ENCODE peak calls at places on chromosomes 7 and 10, in ten cellular contexts. One of them, this sample, is unnamed.
A peak's percentile ranks its signal among the peaks of the same experiment; 100 is the strongest.

GRCh38 chr7:26688388-26688787 is 176.0 kb downstream of the SKAP2 start:
- DNase-seq in GM13976: no peak
- DNase-seq in neural crest cell: no peak
- DNase-seq in RWPE1: no peak
- DNase-seq in KBM-7: no peak
- DNase-seq in anterior cingulate cortex: no peak
- DNase-seq in dorsolateral prefrontal cortex: no peak
- DNase-seq in fibroblast of lung: no peak
- DNase-seq in A549: no peak
- DNase-seq in memory B cell: no peak
- DNase-seq in this sample: no peak

GRCh38 chr10:79146611-79147130 is 77.9 kb downstream of the ZMIZ1 start:
- DNase-seq in GM13976: no peak
- DNase-seq in neural crest cell: no peak
- DNase-seq in RWPE1: no peak
- DNase-seq in KBM-7: no peak
- DNase-seq in anterior cingulate cortex: peak; percentile 68
- DNase-seq in dorsolateral prefrontal cortex: peak; percentile 68
- DNase-seq in fibroblast of lung: no peak
- DNase-seq in A549: no peak
- DNase-seq in memory B cell: no peak
- DNase-seq in this sample: no peak

GRCh38 chr7:867406-868188 is 8.8 kb upstream of the GET4 start:
- DNase-seq in GM13976: no peak
- DNase-seq in neural crest cell: no peak
- DNase-seq in RWPE1: peak; percentile 89
- DNase-seq in KBM-7: no peak
- DNase-seq in anterior cingulate cortex: no peak
- DNase-seq in dorsolateral prefrontal cortex: no peak
- DNase-seq in fibroblast of lung: peak; percentile 53
- DNase-seq in A549: peak; percentile 21
- DNase-seq in memory B cell: no peak
- DNase-seq in this sample: no peak

GRCh38 chr10:77533887-77534278 is 103.7 kb downstream of the KCNMA1 start:
- DNase-seq in GM13976: no peak
- DNase-seq in neural crest cell: no peak
- DNase-seq in RWPE1: peak; percentile 68
- DNase-seq in KBM-7: no peak
- DNase-seq in anterior cingulate cortex: no peak
- DNase-seq in dorsolateral prefrontal cortex: no peak
- DNase-seq in fibroblast of lung: no peak
- DNase-seq in A549: peak; percentile 25
- DNase-seq in memory B cell: no peak
- DNase-seq in this sample: no peak

GRCh38 chr10:133012573-133013359 is 70.4 kb upstream of the CFAP46 start:
- DNase-seq in GM13976: no peak
- DNase-seq in neural crest cell: no peak
- DNase-seq in RWPE1: no peak
- DNase-seq in KBM-7: no peak
- DNase-seq in anterior cingulate cortex: no peak
- DNase-seq in dorsolateral prefrontal cortex: no peak
- DNase-seq in fibroblast of lung: no peak
- DNase-seq in A549: no peak
- DNase-seq in memory B cell: no peak
- DNase-seq in this sample: no peak

GRCh38 chr10:74293686-74294365 is 142.8 kb downstream of the ADK start:
- DNase-seq in GM13976: no peak
- DNase-seq in neural crest cell: no peak
- DNase-seq in RWPE1: peak; percentile 77
- DNase-seq in KBM-7: no peak
- DNase-seq in anterior cingulate cortex: no peak
- DNase-seq in dorsolateral prefrontal cortex: no peak
- DNase-seq in fibroblast of lung: peak; percentile 87
- DNase-seq in A549: no peak
- DNase-seq in memory B cell: no peak
- DNase-seq in this sample: no peak

GRCh38 chr10:133461027-133461426 is 7.3 kb downstream of the SCART1 start:
- DNase-seq in GM13976: no peak
- DNase-seq in neural crest cell: no peak
- DNase-seq in RWPE1: no peak
- DNase-seq in KBM-7: no peak
- DNase-seq in anterior cingulate cortex: no peak
- DNase-seq in dorsolateral prefrontal cortex: no peak
- DNase-seq in fibroblast of lung: no peak
- DNase-seq in A549: no peak
- DNase-seq in memory B cell: no peak
- DNase-seq in this sample: no peak

GRCh38 chr7:80014507-80014906 is 120.1 kb upstream of the GNAI1 start:
- DNase-seq in GM13976: no peak
- DNase-seq in neural crest cell: no peak
- DNase-seq in RWPE1: no peak
- DNase-seq in KBM-7: no peak
- DNase-seq in anterior cingulate cortex: no peak
- DNase-seq in dorsolateral prefrontal cortex: no peak
- DNase-seq in fibroblast of lung: peak; percentile 74
- DNase-seq in A549: no peak
- DNase-seq in memory B cell: no peak
- DNase-seq in this sample: no peak

GRCh38 chr7:47181609-47182264 is 400.2 kb downstream of the TNS3 start:
- DNase-seq in GM13976: no peak
- DNase-seq in neural crest cell: no peak
- DNase-seq in RWPE1: no peak
- DNase-seq in KBM-7: no peak
- DNase-seq in anterior cingulate cortex: peak; percentile 34
- DNase-seq in dorsolateral prefrontal cortex: no peak
- DNase-seq in fibroblast of lung: no peak
- DNase-seq in A549: no peak
- DNase-seq in memory B cell: no peak
- DNase-seq in this sample: no peak

GRCh38 chr7:50682079-50682478 is 100.6 kb downstream of the GRB10 start:
- DNase-seq in GM13976: no peak
- DNase-seq in neural crest cell: no peak
- DNase-seq in RWPE1: no peak
- DNase-seq in KBM-7: no peak
- DNase-seq in anterior cingulate cortex: no peak
- DNase-seq in dorsolateral prefrontal cortex: no peak
- DNase-seq in fibroblast of lung: no peak
- DNase-seq in A549: no peak
- DNase-seq in memory B cell: no peak
- DNase-seq in this sample: no peak

GRCh38 chr10:14671383-14671782 is 103.3 kb downstream of the FAM107B start:
- DNase-seq in GM13976: no peak
- DNase-seq in neural crest cell: no peak
- DNase-seq in RWPE1: no peak
- DNase-seq in KBM-7: no peak
- DNase-seq in anterior cingulate cortex: no peak
- DNase-seq in dorsolateral prefrontal cortex: no peak
- DNase-seq in fibroblast of lung: no peak
- DNase-seq in A549: peak; percentile 47
- DNase-seq in memory B cell: no peak
- DNase-seq in this sample: no peak

GRCh38 chr7:143405671-143406352 is 2.8 kb downstream of the EPHA1 start:
- DNase-seq in GM13976: no peak
- DNase-seq in neural crest cell: no peak
- DNase-seq in RWPE1: no peak
- DNase-seq in KBM-7: no peak
- DNase-seq in anterior cingulate cortex: no peak
- DNase-seq in dorsolateral prefrontal cortex: no peak
- DNase-seq in fibroblast of lung: no peak
- DNase-seq in A549: no peak
- DNase-seq in memory B cell: no peak
- DNase-seq in this sample: no peak

GRCh38 chr7:72781631-72782030 is 46.4 kb downstream of the TYW1B start:
- DNase-seq in GM13976: no peak
- DNase-seq in neural crest cell: no peak
- DNase-seq in RWPE1: no peak
- DNase-seq in KBM-7: no peak
- DNase-seq in anterior cingulate cortex: no peak
- DNase-seq in dorsolateral prefrontal cortex: no peak
- DNase-seq in fibroblast of lung: no peak
- DNase-seq in A549: no peak
- DNase-seq in memory B cell: no peak
- DNase-seq in this sample: no peak

GRCh38 chr10:130648807-130649206 is 512.6 kb downstream of the GLRX3 start:
- DNase-seq in GM13976: no peak
- DNase-seq in neural crest cell: no peak
- DNase-seq in RWPE1: no peak
- DNase-seq in KBM-7: no peak
- DNase-seq in anterior cingulate cortex: no peak
- DNase-seq in dorsolateral prefrontal cortex: no peak
- DNase-seq in fibroblast of lung: no peak
- DNase-seq in A549: no peak
- DNase-seq in memory B cell: no peak
- DNase-seq in this sample: no peak

GRCh38 chr10:13987472-13987871 is 343.3 kb downstream of the FRMD4A start:
- DNase-seq in GM13976: peak; percentile 41
- DNase-seq in neural crest cell: no peak
- DNase-seq in RWPE1: peak; percentile 23
- DNase-seq in KBM-7: no peak
- DNase-seq in anterior cingulate cortex: no peak
- DNase-seq in dorsolateral prefrontal cortex: no peak
- DNase-seq in fibroblast of lung: peak; percentile 88
- DNase-seq in A549: no peak
- DNase-seq in memory B cell: no peak
- DNase-seq in this sample: no peak

GRCh38 chr10:1411451-1411850 is 325.9 kb downstream of the ADARB2 start:
- DNase-seq in GM13976: no peak
- DNase-seq in neural crest cell: no peak
- DNase-seq in RWPE1: no peak
- DNase-seq in KBM-7: no peak
- DNase-seq in anterior cingulate cortex: no peak
- DNase-seq in dorsolateral prefrontal cortex: no peak
- DNase-seq in fibroblast of lung: no peak
- DNase-seq in A549: no peak
- DNase-seq in memory B cell: peak; percentile 6
- DNase-seq in this sample: no peak

GRCh38 chr10:541750-542371 is 147.6 kb downstream of the DIP2C start:
- DNase-seq in GM13976: peak; percentile 53
- DNase-seq in neural crest cell: no peak
- DNase-seq in RWPE1: no peak
- DNase-seq in KBM-7: no peak
- DNase-seq in anterior cingulate cortex: no peak
- DNase-seq in dorsolateral prefrontal cortex: no peak
- DNase-seq in fibroblast of lung: no peak
- DNase-seq in A549: no peak
- DNase-seq in memory B cell: peak; percentile 20
- DNase-seq in this sample: no peak

GRCh38 chr7:79461660-79462059 is 8.2 kb upstream of the MAGI2 start:
- DNase-seq in GM13976: no peak
- DNase-seq in neural crest cell: no peak
- DNase-seq in RWPE1: peak; percentile 63
- DNase-seq in KBM-7: no peak
- DNase-seq in anterior cingulate cortex: no peak
- DNase-seq in dorsolateral prefrontal cortex: no peak
- DNase-seq in fibroblast of lung: peak; percentile 78
- DNase-seq in A549: peak; percentile 45
- DNase-seq in memory B cell: no peak
- DNase-seq in this sample: no peak

GRCh38 chr10:69446650-69447151 is 4.6 kb upstream of the TSPAN15 start:
- DNase-seq in GM13976: no peak
- DNase-seq in neural crest cell: no peak
- DNase-seq in RWPE1: peak; percentile 86
- DNase-seq in KBM-7: no peak
- DNase-seq in anterior cingulate cortex: no peak
- DNase-seq in dorsolateral prefrontal cortex: no peak
- DNase-seq in fibroblast of lung: peak; percentile 88
- DNase-seq in A549: peak; percentile 72
- DNase-seq in memory B cell: no peak
- DNase-seq in this sample: no peak

GRCh38 chr7:141477866-141478265 is 73.3 kb upstream of the AGK start:
- DNase-seq in GM13976: no peak
- DNase-seq in neural crest cell: no peak
- DNase-seq in RWPE1: no peak
- DNase-seq in KBM-7: no peak
- DNase-seq in anterior cingulate cortex: no peak
- DNase-seq in dorsolateral prefrontal cortex: no peak
- DNase-seq in fibroblast of lung: peak; percentile 61
- DNase-seq in A549: no peak
- DNase-seq in memory B cell: no peak
- DNase-seq in this sample: no peak

GRCh38 chr10:50375051-50375452 is 123.7 kb upstream of the ASAH2 start:
- DNase-seq in GM13976: no peak
- DNase-seq in neural crest cell: no peak
- DNase-seq in RWPE1: no peak
- DNase-seq in KBM-7: peak; percentile 71
- DNase-seq in anterior cingulate cortex: no peak
- DNase-seq in dorsolateral prefrontal cortex: no peak
- DNase-seq in fibroblast of lung: no peak
- DNase-seq in A549: no peak
- DNase-seq in memory B cell: no peak
- DNase-seq in this sample: no peak

GRCh38 chr7:1886361-1887064 is 216.4 kb downstream of the ELFN1 start:
- DNase-seq in GM13976: no peak
- DNase-seq in neural crest cell: no peak
- DNase-seq in RWPE1: peak; percentile 63
- DNase-seq in KBM-7: no peak
- DNase-seq in anterior cingulate cortex: no peak
- DNase-seq in dorsolateral prefrontal cortex: no peak
- DNase-seq in fibroblast of lung: no peak
- DNase-seq in A549: no peak
- DNase-seq in memory B cell: no peak
- DNase-seq in this sample: no peak

GRCh38 chr10:34816067-34817002 is 1.2 kb upstream of the PARD3 start:
- DNase-seq in GM13976: no peak
- DNase-seq in neural crest cell: peak; percentile 16
- DNase-seq in RWPE1: no peak
- DNase-seq in KBM-7: no peak
- DNase-seq in anterior cingulate cortex: no peak
- DNase-seq in dorsolateral prefrontal cortex: no peak
- DNase-seq in fibroblast of lung: peak; percentile 41
- DNase-seq in A549: peak; percentile 28
- DNase-seq in memory B cell: no peak
- DNase-seq in this sample: peak; percentile 24

GRCh38 chr10:34080485-34081346 is 734.4 kb downstream of the PARD3 start:
- DNase-seq in GM13976: no peak
- DNase-seq in neural crest cell: no peak
- DNase-seq in RWPE1: no peak
- DNase-seq in KBM-7: no peak
- DNase-seq in anterior cingulate cortex: no peak
- DNase-seq in dorsolateral prefrontal cortex: no peak
- DNase-seq in fibroblast of lung: no peak
- DNase-seq in A549: no peak
- DNase-seq in memory B cell: no peak
- DNase-seq in this sample: no peak

GRCh38 chr7:94908204-94909022 is 1.0 kb downstream of the PPP1R9A start:
- DNase-seq in GM13976: peak; percentile 18
- DNase-seq in neural crest cell: peak; percentile 41
- DNase-seq in RWPE1: peak; percentile 5
- DNase-seq in KBM-7: peak; percentile 16
- DNase-seq in anterior cingulate cortex: peak; percentile 52
- DNase-seq in dorsolateral prefrontal cortex: peak; percentile 44
- DNase-seq in fibroblast of lung: peak; percentile 33
- DNase-seq in A549: peak; percentile 57
- DNase-seq in memory B cell: no peak
- DNase-seq in this sample: no peak

GRCh38 chr7:74657692-74658170 is at the start of gene GTF2I:
- DNase-seq in GM13976: peak; percentile 53
- DNase-seq in neural crest cell: no peak
- DNase-seq in RWPE1: peak; percentile 37
- DNase-seq in KBM-7: no peak
- DNase-seq in anterior cingulate cortex: no peak
- DNase-seq in dorsolateral prefrontal cortex: no peak
- DNase-seq in fibroblast of lung: no peak
- DNase-seq in A549: no peak
- DNase-seq in memory B cell: peak; percentile 80
- DNase-seq in this sample: no peak

GRCh38 chr10:129761166-129761565 is 202.9 kb downstream of the EBF3 start:
- DNase-seq in GM13976: no peak
- DNase-seq in neural crest cell: no peak
- DNase-seq in RWPE1: no peak
- DNase-seq in KBM-7: no peak
- DNase-seq in anterior cingulate cortex: no peak
- DNase-seq in dorsolateral prefrontal cortex: no peak
- DNase-seq in fibroblast of lung: no peak
- DNase-seq in A549: no peak
- DNase-seq in memory B cell: no peak
- DNase-seq in this sample: no peak

GRCh38 chr7:69873512-69873911 is 275.2 kb downstream of the AUTS2 start:
- DNase-seq in GM13976: no peak
- DNase-seq in neural crest cell: no peak
- DNase-seq in RWPE1: no peak
- DNase-seq in KBM-7: no peak
- DNase-seq in anterior cingulate cortex: no peak
- DNase-seq in dorsolateral prefrontal cortex: no peak
- DNase-seq in fibroblast of lung: peak; percentile 60
- DNase-seq in A549: no peak
- DNase-seq in memory B cell: no peak
- DNase-seq in this sample: no peak

This sample was measured in GM20000.